ENCODE peak calls at places on chromosomes 2 and 18, in five cellular contexts. One of them, this sample, is unnamed.

GRCh38 chr2:226396541-226396940 is 403.1 kb downstream of the IRS1 start:
- DNase-seq in naive thymus-derived CD4-positive, alpha-beta T cell: no peak
- DNase-seq in breast epithelium: no peak
- DNase-seq in posterior cingulate gyrus: no peak
- DNase-seq in epithelial cell of esophagus: no peak
- DNase-seq in this sample: no peak

GRCh38 chr2:190791983-190792575 is 88.5 kb upstream of the GLS start:
- DNase-seq in posterior cingulate gyrus: no peak
- DNase-seq in naive thymus-derived CD4-positive, alpha-beta T cell: no peak
- DNase-seq in epithelial cell of esophagus: no peak
- DNase-seq in breast epithelium: no peak
- DNase-seq in this sample: no peak

GRCh38 chr2:15471606-15472005 is 89.5 kb downstream of the NBAS start:
- DNase-seq in posterior cingulate gyrus: no peak
- DNase-seq in breast epithelium: no peak
- DNase-seq in epithelial cell of esophagus: no peak
- DNase-seq in naive thymus-derived CD4-positive, alpha-beta T cell: no peak
- DNase-seq in this sample: no peak

GRCh38 chr2:25286025-25286400 is 55.7 kb downstream of the DNMT3A start:
- DNase-seq in breast epithelium: no peak
- DNase-seq in naive thymus-derived CD4-positive, alpha-beta T cell: peak; percentile 83
- DNase-seq in posterior cingulate gyrus: no peak
- DNase-seq in epithelial cell of esophagus: no peak
- DNase-seq in this sample: peak; percentile 75

GRCh38 chr2:130336877-130337734 is 5.6 kb upstream of the IMP4 start:
- DNase-seq in epithelial cell of esophagus: peak; percentile 80
- DNase-seq in breast epithelium: peak; percentile 62
- DNase-seq in naive thymus-derived CD4-positive, alpha-beta T cell: peak; percentile 61
- DNase-seq in posterior cingulate gyrus: peak; percentile 82
- DNase-seq in this sample: peak; percentile 73

GRCh38 chr18:57819119-57819518 is 16.0 kb upstream of the ATP8B1 start:
- DNase-seq in breast epithelium: no peak
- DNase-seq in naive thymus-derived CD4-positive, alpha-beta T cell: no peak
- DNase-seq in epithelial cell of esophagus: no peak
- DNase-seq in posterior cingulate gyrus: no peak
- DNase-seq in this sample: no peak

GRCh38 chr18:78893396-78894305 is 86.0 kb upstream of the SALL3 start:
- DNase-seq in epithelial cell of esophagus: no peak
- DNase-seq in naive thymus-derived CD4-positive, alpha-beta T cell: no peak
- DNase-seq in posterior cingulate gyrus: no peak
- DNase-seq in breast epithelium: no peak
- DNase-seq in this sample: no peak

GRCh38 chr2:45748239-45748638 is 96.8 kb downstream of the PRKCE start:
- DNase-seq in naive thymus-derived CD4-positive, alpha-beta T cell: no peak
- DNase-seq in posterior cingulate gyrus: peak; percentile 57
- DNase-seq in breast epithelium: no peak
- DNase-seq in epithelial cell of esophagus: no peak
- DNase-seq in this sample: no peak

GRCh38 chr2:128536925-128537620 is 218.4 kb upstream of the HS6ST1 start:
- DNase-seq in breast epithelium: no peak
- DNase-seq in epithelial cell of esophagus: peak; percentile 5
- DNase-seq in posterior cingulate gyrus: no peak
- DNase-seq in naive thymus-derived CD4-positive, alpha-beta T cell: no peak
- DNase-seq in this sample: no peak

GRCh38 chr2:170680172-170680913 is 34.8 kb upstream of the SP5 start:
- DNase-seq in epithelial cell of esophagus: no peak
- DNase-seq in breast epithelium: no peak
- DNase-seq in naive thymus-derived CD4-positive, alpha-beta T cell: no peak
- DNase-seq in posterior cingulate gyrus: no peak
- DNase-seq in this sample: no peak

GRCh38 chr18:48777026-48777736 is 173.6 kb downstream of the SMAD7 start:
- DNase-seq in posterior cingulate gyrus: no peak
- DNase-seq in breast epithelium: no peak
- DNase-seq in naive thymus-derived CD4-positive, alpha-beta T cell: peak; percentile 67
- DNase-seq in epithelial cell of esophagus: peak; percentile 50
- DNase-seq in this sample: peak; percentile 75

GRCh38 chr2:86305195-86305975 is 32.0 kb downstream of the REEP1 start:
- DNase-seq in epithelial cell of esophagus: no peak
- DNase-seq in naive thymus-derived CD4-positive, alpha-beta T cell: no peak
- DNase-seq in posterior cingulate gyrus: no peak
- DNase-seq in breast epithelium: no peak
- DNase-seq in this sample: no peak

GRCh38 chr2:214591359-214591758 is 180.5 kb downstream of the VWC2L start:
- DNase-seq in breast epithelium: no peak
- DNase-seq in naive thymus-derived CD4-positive, alpha-beta T cell: no peak
- DNase-seq in epithelial cell of esophagus: peak; percentile 15
- DNase-seq in posterior cingulate gyrus: no peak
- DNase-seq in this sample: no peak

GRCh38 chr2:222959358-222959757 is 92.6 kb upstream of the KCNE4 start:
- DNase-seq in breast epithelium: peak; percentile 47
- DNase-seq in posterior cingulate gyrus: no peak
- DNase-seq in epithelial cell of esophagus: peak; percentile 89
- DNase-seq in naive thymus-derived CD4-positive, alpha-beta T cell: no peak
- DNase-seq in this sample: peak; percentile 75

GRCh38 chr2:72989770-72990556 is 72.6 kb downstream of the EMX1 start:
- DNase-seq in epithelial cell of esophagus: no peak
- DNase-seq in breast epithelium: peak; percentile 48
- DNase-seq in posterior cingulate gyrus: no peak
- DNase-seq in naive thymus-derived CD4-positive, alpha-beta T cell: no peak
- DNase-seq in this sample: peak; percentile 80

GRCh38 chr18:49754866-49755265 is 58.5 kb downstream of the ACAA2 start:
- DNase-seq in posterior cingulate gyrus: no peak
- DNase-seq in naive thymus-derived CD4-positive, alpha-beta T cell: no peak
- DNase-seq in epithelial cell of esophagus: peak; percentile 89
- DNase-seq in breast epithelium: no peak
- DNase-seq in this sample: no peak

GRCh38 chr2:43748333-43748732 is 25.5 kb upstream of the DYNC2LI1 start:
- DNase-seq in posterior cingulate gyrus: no peak
- DNase-seq in epithelial cell of esophagus: no peak
- DNase-seq in breast epithelium: no peak
- DNase-seq in naive thymus-derived CD4-positive, alpha-beta T cell: no peak
- DNase-seq in this sample: no peak

GRCh38 chr18:58495634-58496033 is 133.3 kb downstream of the ALPK2 start:
- DNase-seq in breast epithelium: no peak
- DNase-seq in posterior cingulate gyrus: no peak
- DNase-seq in epithelial cell of esophagus: no peak
- DNase-seq in naive thymus-derived CD4-positive, alpha-beta T cell: no peak
- DNase-seq in this sample: no peak

GRCh38 chr18:55401638-55402191 is 186.3 kb downstream of the TCF4 start:
- DNase-seq in posterior cingulate gyrus: no peak
- DNase-seq in breast epithelium: no peak
- DNase-seq in epithelial cell of esophagus: no peak
- DNase-seq in naive thymus-derived CD4-positive, alpha-beta T cell: no peak
- DNase-seq in this sample: peak; percentile 61

GRCh38 chr2:226837334-226837733 is 1.5 kb downstream of the RHBDD1 start:
- DNase-seq in breast epithelium: no peak
- DNase-seq in posterior cingulate gyrus: no peak
- DNase-seq in naive thymus-derived CD4-positive, alpha-beta T cell: no peak
- DNase-seq in epithelial cell of esophagus: no peak
- DNase-seq in this sample: no peak

GRCh38 chr2:207810200-207810788 is 40.6 kb upstream of the FZD5 start:
- DNase-seq in epithelial cell of esophagus: no peak
- DNase-seq in naive thymus-derived CD4-positive, alpha-beta T cell: no peak
- DNase-seq in breast epithelium: no peak
- DNase-seq in posterior cingulate gyrus: no peak
- DNase-seq in this sample: no peak

GRCh38 chr18:51078026-51078425 is 48.0 kb downstream of the SMAD4 start:
- DNase-seq in naive thymus-derived CD4-positive, alpha-beta T cell: no peak
- DNase-seq in posterior cingulate gyrus: no peak
- DNase-seq in breast epithelium: no peak
- DNase-seq in epithelial cell of esophagus: no peak
- DNase-seq in this sample: no peak

GRCh38 chr2:117523267-117523666 is 291.2 kb upstream of the DDX18 start:
- DNase-seq in epithelial cell of esophagus: peak; percentile 52
- DNase-seq in posterior cingulate gyrus: no peak
- DNase-seq in naive thymus-derived CD4-positive, alpha-beta T cell: no peak
- DNase-seq in breast epithelium: peak; percentile 44
- DNase-seq in this sample: no peak

GRCh38 chr18:36818652-36819051 is 10.2 kb downstream of the TPGS2 start:
- DNase-seq in breast epithelium: no peak
- DNase-seq in posterior cingulate gyrus: no peak
- DNase-seq in naive thymus-derived CD4-positive, alpha-beta T cell: no peak
- DNase-seq in epithelial cell of esophagus: no peak
- DNase-seq in this sample: no peak

GRCh38 chr2:133458280-133458679 is 110.0 kb downstream of the NCKAP5 start:
- DNase-seq in breast epithelium: no peak
- DNase-seq in epithelial cell of esophagus: peak; percentile 94
- DNase-seq in naive thymus-derived CD4-positive, alpha-beta T cell: no peak
- DNase-seq in posterior cingulate gyrus: no peak
- DNase-seq in this sample: no peak

GRCh38 chr2:113754989-113755689 is 1.3 kb downstream of the SLC35F5 start:
- DNase-seq in breast epithelium: no peak
- DNase-seq in epithelial cell of esophagus: peak; percentile 19
- DNase-seq in posterior cingulate gyrus: no peak
- DNase-seq in naive thymus-derived CD4-positive, alpha-beta T cell: peak; percentile 0
- DNase-seq in this sample: no peak

GRCh38 chr2:219001100-219001576 is 7.9 kb upstream of the CRYBA2 start:
- DNase-seq in naive thymus-derived CD4-positive, alpha-beta T cell: no peak
- DNase-seq in posterior cingulate gyrus: no peak
- DNase-seq in breast epithelium: no peak
- DNase-seq in epithelial cell of esophagus: no peak
- DNase-seq in this sample: no peak

GRCh38 chr2:6827516-6828298 is 38.0 kb downstream of the CMPK2 start:
- DNase-seq in naive thymus-derived CD4-positive, alpha-beta T cell: no peak
- DNase-seq in breast epithelium: no peak
- DNase-seq in epithelial cell of esophagus: no peak
- DNase-seq in posterior cingulate gyrus: no peak
- DNase-seq in this sample: no peak

GRCh38 chr2:85846411-85846810 is 42.4 kb downstream of the ST3GAL5 start:
- DNase-seq in posterior cingulate gyrus: no peak
- DNase-seq in epithelial cell of esophagus: peak; percentile 19
- DNase-seq in naive thymus-derived CD4-positive, alpha-beta T cell: no peak
- DNase-seq in breast epithelium: no peak
- DNase-seq in this sample: no peak

This sample was measured in aorta.